ENCODE peak calls at places on chromosomes 4 and X, in four cellular contexts. C is K562, W is HCT116, L is Panc1. O is an unnamed sample.

GRCh38 chr4:4990857-4991540 is 28.3 kb downstream of the CYTL1 start:
- DNase-seq in L (no peak), C (peak; percentile 44), W (peak; percentile 28), O (no peak)

GRCh38 chr4:92600638-92601037 is 296.9 kb downstream of the GRID2 start:
- DNase-seq in L (no peak), C (no peak), W (no peak), O (peak; percentile 3)

GRCh38 chr4:168631241-168632151 is 134.6 kb downstream of the PALLD start:
- DNase-seq in L (no peak), C (no peak), W (no peak), O (no peak)

GRCh38 chr4:81030617-81031388 is at the start of gene BMP3:
- DNase-seq in W (no peak), L (no peak), C (no peak), O (no peak)

GRCh38 chrX:150060406-150060805 is 122.1 kb upstream of the EOLA2 start:
- DNase-seq in W (no peak), C (no peak), L (no peak), O (no peak)

GRCh38 chrX:71622347-71623104 is 4.2 kb upstream of the CXCR3 start:
- DNase-seq in C (peak; percentile 44), W (peak; percentile 19), L (no peak), O (peak; percentile 58)

GRCh38 chrX:21398424-21398823 is 24.2 kb downstream of the CNKSR2 start:
- DNase-seq in C (no peak), L (no peak), W (no peak), O (no peak)

GRCh38 chrX:23902419-23902818 is 5.3 kb downstream of the APOO start:
- DNase-seq in C (peak; percentile 50), L (no peak), W (no peak), O (peak; percentile 50)

GRCh38 chrX:20378291-20378920 is 111.7 kb upstream of the RPS6KA3 start:
- DNase-seq in W (no peak), L (no peak), C (no peak), O (no peak)

GRCh38 chr4:182874158-182874855 is 42.9 kb downstream of the DCTD start:
- DNase-seq in C (no peak), L (no peak), W (no peak), O (no peak)

GRCh38 chrX:151680805-151681204 is 14.5 kb upstream of the PRRG3 start:
- DNase-seq in C (peak; percentile 78), W (peak; percentile 32), L (peak; percentile 30), O (peak; percentile 45)

GRCh38 chr4:164239976-164240375 is 514.0 kb upstream of the SMIM31 start:
- DNase-seq in C (no peak), W (no peak), L (no peak), O (no peak)

GRCh38 chrX:10414872-10415703 is 205.3 kb downstream of the MID1 start:
- DNase-seq in W (no peak), L (no peak), C (no peak), O (no peak)

GRCh38 chr4:112060212-112060611 is 85.0 kb upstream of the FAM241A start:
- DNase-seq in L (peak; percentile 17), C (peak; percentile 22), W (peak; percentile 33), O (peak; percentile 7)

GRCh38 chr4:142984871-142985585 is 138.9 kb upstream of the INPP4B start:
- DNase-seq in C (peak; percentile 1), W (peak; percentile 40), L (no peak), O (peak; percentile 23)

GRCh38 chr4:41933997-41934812 is 1.0 kb upstream of the TMEM33 start:
- DNase-seq in C (peak; percentile 22), L (peak; percentile 71), W (peak; percentile 16), O (peak; percentile 96)

GRCh38 chrX:28582494-28582893 is 4.8 kb upstream of the IL1RAPL1 start:
- DNase-seq in C (no peak), W (no peak), L (no peak), O (no peak)

GRCh38 chr4:126558596-126558995 is 1074.2 kb upstream of the INTU start:
- DNase-seq in W (no peak), C (no peak), L (no peak), O (no peak)

GRCh38 chr4:10135252-10135651 is 18.7 kb upstream of the WDR1 start:
- DNase-seq in W (no peak), C (no peak), L (no peak), O (no peak)

GRCh38 chr4:150476776-150477175 is 105.2 kb upstream of the MAB21L2 start:
- DNase-seq in L (no peak), C (no peak), W (no peak), O (no peak)

GRCh38 chr4:141686146-141686775 is 49.9 kb downstream of the IL15 start:
- DNase-seq in C (no peak), L (no peak), W (peak; percentile 67), O (no peak)

GRCh38 chr4:145487626-145488025 is 6.0 kb downstream of the SMAD1 start:
- DNase-seq in L (no peak), C (no peak), W (no peak), O (no peak)

GRCh38 chrX:72094894-72095293 is 36.8 kb downstream of the RTL5 start:
- DNase-seq in L (no peak), C (peak; percentile 44), W (no peak), O (no peak)

GRCh38 chr4:151238477-151238876 is 38.5 kb upstream of the PRSS48 start:
- DNase-seq in W (no peak), C (no peak), L (no peak), O (no peak)

GRCh38 chr4:140688711-140689598 is 67.2 kb downstream of the TBC1D9 start:
- DNase-seq in L (no peak), C (no peak), W (no peak), O (no peak)

GRCh38 chrX:103734125-103734760 is 23.5 kb downstream of the TMEM31 start:
- DNase-seq in L (no peak), W (no peak), C (no peak), O (no peak)

GRCh38 chrX:12701625-12702024 is 89.6 kb upstream of the PRPS2 start:
- DNase-seq in L (peak; percentile 20), C (peak; percentile 78), W (peak; percentile 62), O (peak; percentile 37)

GRCh38 chr4:107791902-107792301 is 32.8 kb upstream of the SGMS2 start:
- DNase-seq in L (no peak), C (no peak), W (no peak), O (no peak)

GRCh38 chr4:159484049-159484448 is 381.2 kb downstream of the RAPGEF2 start:
- DNase-seq in C (no peak), L (no peak), W (no peak), O (no peak)

GRCh38 chrX:134460861-134461218 is 875 bp downstream of the HPRT1 start:
- DNase-seq in C (peak; percentile 43), W (no peak), L (no peak), O (no peak)

GRCh38 chr4:8844976-8845690 is 26.5 kb downstream of the HMX1 start:
- DNase-seq in C (no peak), L (no peak), W (no peak), O (no peak)

GRCh38 chr4:13193662-13194061 is 290.5 kb downstream of the RAB28 start:
- DNase-seq in C (peak; percentile 6), L (no peak), W (no peak), O (peak; percentile 4)

GRCh38 chrX:39331062-39331704 is 529.9 kb downstream of the MID1IP1 start:
- DNase-seq in L (no peak), W (no peak), C (no peak), O (no peak)

GRCh38 chrX:147877726-147878125 is 34.0 kb upstream of the FMR1 start:
- DNase-seq in L (no peak), C (no peak), W (no peak), O (no peak)
- H3K4me3 ChIP-seq in L (no peak overlapping the region), C (peak overlapping the region; percentile 3), W (no peak overlapping the region), O (no peak overlapping the region)

GRCh38 chr4:43682551-43682950 is 766.1 kb downstream of the KCTD8 start:
- DNase-seq in W (no peak), C (no peak), L (no peak), O (no peak)
- TF ChIP-seq TCF7L2 in W (no peak), C (no peak), L (no peak), O (no peak)

GRCh38 chrX:155745792-155746191 is 133.0 kb upstream of the TMLHE start:
- DNase-seq in L (no peak), C (peak; percentile 87), W (peak; percentile 12), O (peak; percentile 0)
- H3K27me3 ChIP-seq in L (no peaks in the 10 kb centered on the region), C (no peaks in the 10 kb centered on the region), W (no peaks in the 10 kb centered on the region), O (no peaks in the 10 kb centered on the region)

DNA sequence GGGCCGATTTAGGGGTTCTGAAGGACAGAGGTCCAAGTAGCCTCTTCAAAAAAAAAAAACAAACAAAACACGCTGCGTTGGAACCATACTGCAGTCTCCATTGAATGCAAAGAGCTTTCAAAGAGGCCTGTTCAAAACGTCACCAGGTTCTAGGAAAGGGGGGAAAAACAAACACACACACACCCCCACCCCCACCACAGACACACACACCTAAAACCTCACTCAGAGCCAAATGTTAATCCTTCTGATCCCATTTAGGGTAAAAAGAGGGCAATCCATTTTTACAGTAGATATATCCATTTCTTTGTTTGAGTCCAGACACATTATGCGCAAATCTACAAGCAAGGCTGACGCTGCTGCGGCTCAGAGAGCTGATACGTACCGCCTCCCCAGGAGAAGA is 1.4 kb downstream of the NKRF start:
- DNase-seq in L (no peak), C (peak; percentile 16), W (no peak), O (no peak)
- H3K4me3 ChIP-seq in L (peak overlapping the region; percentile 86), C (peak overlapping the region; percentile 84), W (peak overlapping the region; percentile 75), O (peak overlapping the region; percentile 89)

GRCh38 chrX:45068555-45068954 is 132.1 kb downstream of the DIPK2B start:
- DNase-seq in W (no peak), L (no peak), C (no peak), O (no peak)

GRCh38 chrX:45063319-45064095 is 137.2 kb downstream of the DIPK2B start:
- DNase-seq in L (no peak), W (no peak), C (no peak), O (no peak)
- TF ChIP-seq TCF7L2 in L (no peak), W (no peak), C (no peak), O (no peak)

GRCh38 chr4:6393066-6393465 is 79.3 kb downstream of the PPP2R2C start:
- DNase-seq in W (no peak), L (no peak), C (no peak), O (no peak)

GRCh38 chr4:6395466-6396228 is 76.8 kb downstream of the PPP2R2C start:
- DNase-seq in C (no peak), W (no peak), L (no peak), O (no peak)

GRCh38 chr4:6394671-6395081 is 77.7 kb downstream of the PPP2R2C start:
- DNase-seq in C (no peak), L (no peak), W (no peak), O (no peak)

GRCh38 chr4:6393544-6394475 is 78.6 kb downstream of the PPP2R2C start:
- DNase-seq in W (no peak), L (no peak), C (no peak), O (peak; percentile 18)

GRCh38 chr4:6396696-6397236 is 75.6 kb downstream of the PPP2R2C start:
- DNase-seq in L (no peak), W (no peak), C (no peak), O (no peak)
- H3K27me3 ChIP-seq in L (no peaks in the 10 kb centered on the region), W (no peaks in the 10 kb centered on the region), C (peaks cover 9% of the 10 kb centered on the region), O (peaks cover 39% of the 10 kb centered on the region)

GRCh38 chr4:122921300-122921699 is 1.1 kb downstream of the NUDT6 start:
- DNase-seq in C (no peak), L (no peak), W (no peak), O (no peak)
- H3K4me3 ChIP-seq in C (peak overlapping the region; percentile 85), L (peak overlapping the region; percentile 94), W (peak overlapping the region; percentile 86), O (peak overlapping the region; percentile 92)

O was measured in HepG2.